ENCODE peak calls at places on chromosomes 11 and 22, in six cellular contexts. N is thoracic aorta, Z is uterus, R is psoas muscle, L is ovary, P is IMR-90. K is an unnamed sample.

GRCh38 chr11:9527481-9528140 is 45.9 kb upstream of the WEE1 start:
- DNase-seq in N (no peak), Z (peak; percentile 70), R (no peak), L (peak; percentile 26), P (peak; percentile 74), K (no peak)

GRCh38 chr22:26615830-26616435 is 1.9 kb downstream of the CRYBB1 start:
- DNase-seq in N (no peak), Z (no peak), R (no peak), L (no peak), P (no peak), K (no peak)

GRCh38 chr11:97739892-97740782 is 1280.6 kb upstream of the CNTN5 start:
- DNase-seq in N (no peak), Z (no peak), R (no peak), L (no peak), P (peak; percentile 59), K (no peak)

GRCh38 chr11:76181371-76181770 is 24.9 kb downstream of the WNT11 start:
- DNase-seq in N (no peak), Z (no peak), R (no peak), L (no peak), P (no peak), K (no peak)

GRCh38 chr11:118214210-118214914 is 10.4 kb downstream of the JAML start:
- DNase-seq in N (no peak), Z (no peak), R (no peak), L (no peak), P (no peak), K (no peak)

GRCh38 chr22:35037089-35037488 is 28.9 kb upstream of the ISX start:
- DNase-seq in N (no peak), Z (no peak), R (no peak), L (no peak), P (no peak), K (no peak)

GRCh38 chr22:46074771-46075551 is 75.4 kb upstream of the PPARA start:
- DNase-seq in N (no peak), Z (peak; percentile 26), R (peak; percentile 24), L (no peak), P (no peak), K (no peak)

GRCh38 chr11:114059278-114059983 is at the start of gene ZBTB16:
- DNase-seq in N (peak; percentile 56), Z (peak; percentile 91), R (peak; percentile 90), L (peak; percentile 92), P (no peak), K (peak; percentile 76)

GRCh38 chr11:23869673-23870072 is 627.2 kb upstream of the LUZP2 start:
- DNase-seq in N (no peak), Z (no peak), R (no peak), L (no peak), P (no peak), K (no peak)

GRCh38 chr11:64263021-64263946 is 12.0 kb downstream of the PLCB3 start:
- DNase-seq in N (no peak), Z (no peak), R (no peak), L (no peak), P (peak; percentile 56), K (no peak)

GRCh38 chr22:21947040-21948014 is 5.3 kb downstream of the PPM1F start:
- DNase-seq in N (no peak), Z (peak; percentile 63), R (no peak), L (no peak), P (peak; percentile 71), K (no peak)

GRCh38 chr11:9990221-9990973 is 303.6 kb downstream of the SBF2 start:
- DNase-seq in N (no peak), Z (no peak), R (no peak), L (no peak), P (peak; percentile 37), K (no peak)

GRCh38 chr11:127624455-127624854 is 623.9 kb upstream of the KIRREL3 start:
- DNase-seq in N (no peak), Z (no peak), R (no peak), L (no peak), P (peak; percentile 6), K (no peak)

GRCh38 chr11:86692746-86693145 is 20.3 kb upstream of the ME3 start:
- DNase-seq in N (no peak), Z (no peak), R (no peak), L (no peak), P (no peak), K (no peak)

GRCh38 chr11:122354029-122354697 is 238.1 kb upstream of the BLID start:
- DNase-seq in N (no peak), Z (no peak), R (no peak), L (no peak), P (no peak), K (no peak)

GRCh38 chr22:17446704-17447103 is 77.4 kb downstream of the CECR2 start:
- DNase-seq in N (no peak), Z (no peak), R (no peak), L (no peak), P (no peak), K (no peak)

GRCh38 chr11:61297341-61297740 is 2.2 kb upstream of the VWCE start:
- DNase-seq in N (no peak), Z (no peak), R (no peak), L (no peak), P (peak; percentile 18), K (no peak)

GRCh38 chr11:119790476-119790875 is 61.5 kb upstream of the NECTIN1 start:
- DNase-seq in N (no peak), Z (no peak), R (no peak), L (no peak), P (no peak), K (no peak)

GRCh38 chr11:90288207-90288821 is 65.5 kb upstream of the CHORDC1 start:
- DNase-seq in N (no peak), Z (no peak), R (no peak), L (no peak), P (peak; percentile 3), K (no peak)

GRCh38 chr22:49815641-49816071 is 12.0 kb downstream of the BRD1 start:
- DNase-seq in N (no peak), Z (no peak), R (no peak), L (no peak), P (peak; percentile 19), K (peak; percentile 26)

GRCh38 chr11:128354476-128354875 is 232.9 kb downstream of the ETS1 start:
- DNase-seq in N (no peak), Z (no peak), R (no peak), L (no peak), P (peak; percentile 58), K (no peak)

GRCh38 chr11:2814751-2815150 is 70.8 kb downstream of the CDKN1C start:
- DNase-seq in N (no peak), Z (peak; percentile 52), R (peak; percentile 3), L (no peak), P (no peak), K (no peak)

GRCh38 chr11:105903113-105903512 is 118.9 kb downstream of the MSANTD4 start:
- DNase-seq in N (no peak), Z (no peak), R (no peak), L (no peak), P (peak; percentile 30), K (no peak)

GRCh38 chr11:68099474-68100405 is 21.4 kb downstream of the CHKA start:
- DNase-seq in N (no peak), Z (peak; percentile 53), R (no peak), L (peak; percentile 62), P (no peak), K (peak; percentile 8)

GRCh38 chr11:30712749-30713148 is 126.6 kb upstream of the MPPED2 start:
- DNase-seq in N (no peak), Z (no peak), R (no peak), L (no peak), P (no peak), K (no peak)

GRCh38 chr11:64810891-64811272 is 531 bp upstream of the MEN1 start:
- DNase-seq in N (no peak), Z (no peak), R (no peak), L (no peak), P (no peak), K (no peak)

GRCh38 chr22:32079110-32080089 is 36.3 kb downstream of the SLC5A1 start:
- DNase-seq in N (no peak), Z (no peak), R (no peak), L (no peak), P (peak; percentile 68), K (no peak)

GRCh38 chr11:103923473-103923931 is 112.9 kb upstream of the DDI1 start:
- DNase-seq in N (no peak), Z (no peak), R (no peak), L (no peak), P (no peak), K (no peak)

GRCh38 chr11:68436985-68437926 is 23.3 kb upstream of the PPP6R3 start:
- DNase-seq in N (no peak), Z (no peak), R (peak; percentile 47), L (no peak), P (peak; percentile 72), K (no peak)

GRCh38 chr11:44140805-44141204 is 45.3 kb downstream of the EXT2 start:
- DNase-seq in N (no peak), Z (no peak), R (no peak), L (no peak), P (no peak), K (no peak)
- H3K36me3 ChIP-seq in N (peaks cover under 1% of the 10 kb centered on the region), Z (no peaks in the 10 kb centered on the region), R (no peaks in the 10 kb centered on the region), L (no peaks in the 10 kb centered on the region), P (peaks cover 4% of the 10 kb centered on the region), K (no peaks in the 10 kb centered on the region)

GRCh38 chr22:20245577-20246367 is 22.3 kb downstream of the RTN4R start:
- DNase-seq in N (no peak), Z (no peak), R (no peak), L (no peak), P (no peak), K (no peak)
- H3K27ac ChIP-seq in N (no peak overlapping the region), Z (no peak overlapping the region), R (no peak overlapping the region), L (no peak overlapping the region), P (no peak overlapping the region), K (peak overlapping the region; percentile 42)

DNA sequence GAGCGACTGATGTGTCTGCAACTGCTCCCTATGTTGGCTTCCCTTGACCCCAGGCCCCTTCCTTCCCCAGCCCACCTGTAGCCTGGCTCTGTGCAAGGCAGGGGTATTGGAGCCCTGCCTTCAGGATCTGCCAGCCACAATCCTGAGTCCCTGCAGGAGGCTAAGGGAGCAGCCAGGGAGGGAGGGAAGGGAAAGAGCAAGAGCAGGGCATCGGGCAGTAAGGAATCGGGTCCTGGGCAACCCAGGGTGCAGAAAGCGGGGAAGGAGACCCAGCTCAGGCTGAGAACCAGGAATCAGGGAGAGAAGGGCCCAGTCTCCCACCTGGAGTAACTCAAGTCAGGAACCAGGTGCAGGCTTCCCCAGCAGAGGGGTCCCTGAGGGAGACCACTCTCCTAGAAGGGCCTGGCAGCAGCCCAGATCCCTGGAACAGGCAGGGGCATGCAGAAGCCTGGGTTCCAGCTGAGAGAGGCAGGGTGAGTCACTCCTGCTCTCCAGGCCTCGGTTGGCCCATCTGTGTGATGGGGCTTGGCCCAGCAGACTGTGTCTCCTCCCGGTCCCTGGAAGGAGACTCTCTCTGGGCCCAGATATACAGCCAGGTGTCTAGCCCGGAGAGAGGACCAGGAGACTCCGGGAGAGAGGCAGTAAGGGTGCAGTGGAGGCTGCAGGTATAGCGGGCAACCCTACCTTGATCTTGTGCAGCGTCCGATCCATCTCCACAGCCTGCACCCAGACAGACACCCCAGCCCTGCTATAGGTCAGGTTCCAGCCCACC is 13.4 kb downstream of the STARD10 start:
- DNase-seq in N (no peak), Z (no peak), R (no peak), L (no peak), P (no peak), K (no peak)
- H3K4me1 ChIP-seq in N (peaks cover 9% of the 10 kb centered on the region), Z (no peaks in the 10 kb centered on the region), R (peaks cover 29% of the 10 kb centered on the region), L (peaks cover 5% of the 10 kb centered on the region), P (peaks cover 6% of the 10 kb centered on the region), K (peaks cover 31% of the 10 kb centered on the region)

GRCh38 chr22:19479358-19480172 is at the start of gene CDC45:
- DNase-seq in N (peak; percentile 91), Z (peak; percentile 97), R (peak; percentile 96), L (peak; percentile 95), P (peak; percentile 98), K (peak; percentile 97)
- H3K36me3 ChIP-seq in N (peaks cover 3% of the 10 kb centered on the region), Z (no peaks in the 10 kb centered on the region), R (peaks cover 10% of the 10 kb centered on the region), L (no peaks in the 10 kb centered on the region), P (peaks cover 9% of the 10 kb centered on the region), K (no peaks in the 10 kb centered on the region)

K was measured in CD4-positive, alpha-beta memory T cell.